ENCODE peak calls at places on chromosomes 5 and 9, in seven cellular contexts. Z is A549, Q is K562, R is body of pancreas, U is heart left ventricle, V is IMR-90, A is HCT116. C is an unnamed sample.
A peak's percentile ranks its signal among the peaks of the same experiment; 100 is the strongest.

GRCh38 chr5:145218019-145218418 is 617.1 kb downstream of the PRELID2 start:
- ATAC-seq in Z (no peak), Q (no peak), R (peak; percentile 38), U (no peak), V (no peak), A (no peak), C (no peak)

GRCh38 chr9:112322701-112323377 is 10.6 kb downstream of the PTBP3 start:
- ATAC-seq in Z (no peak), Q (peak; percentile 4), R (no peak), U (no peak), V (no peak), A (no peak), C (no peak)

GRCh38 chr9:88007291-88007650 is 32.9 kb upstream of the CDK20 start:
- ATAC-seq in Z (no peak), Q (no peak), R (no peak), U (no peak), V (no peak), A (no peak), C (no peak)

GRCh38 chr9:79695531-79696218 is 123.9 kb downstream of the TLE4 start:
- ATAC-seq in Z (no peak), Q (no peak), R (no peak), U (no peak), V (no peak), A (no peak), C (no peak)

GRCh38 chr5:40406426-40407211 is 273.1 kb upstream of the PTGER4 start:
- ATAC-seq in Z (no peak), Q (no peak), R (no peak), U (peak; percentile 40), V (no peak), A (no peak), C (no peak)

GRCh38 chr5:58185397-58186195 is 274.3 kb downstream of the PLK2 start:
- ATAC-seq in Z (no peak), Q (no peak), R (no peak), U (peak; percentile 36), V (no peak), A (no peak), C (no peak)

GRCh38 chr5:114070093-114070722 is 291.7 kb upstream of the KCNN2 start:
- ATAC-seq in Z (no peak), Q (no peak), R (no peak), U (no peak), V (no peak), A (no peak), C (no peak)

GRCh38 chr9:36250079-36250478 is 8.2 kb downstream of the GNE start:
- ATAC-seq in Z (no peak), Q (no peak), R (no peak), U (no peak), V (no peak), A (no peak), C (no peak)

GRCh38 chr9:95910023-95910706 is 34.7 kb downstream of the ERCC6L2 start:
- ATAC-seq in Z (no peak), Q (no peak), R (no peak), U (no peak), V (no peak), A (no peak), C (no peak)

GRCh38 chr5:16784088-16784487 is 152.0 kb downstream of the MYO10 start:
- ATAC-seq in Z (no peak), Q (no peak), R (no peak), U (no peak), V (peak; percentile 55), A (no peak), C (no peak)

GRCh38 chr5:78659714-78660113 is 11.1 kb upstream of the LHFPL2 start:
- ATAC-seq in Z (peak; percentile 35), Q (peak; percentile 80), R (peak; percentile 68), U (no peak), V (peak; percentile 49), A (no peak), C (no peak)

GRCh38 chr5:922745-923472 is 30.2 kb downstream of the TRIP13 start:
- ATAC-seq in Z (peak; percentile 59), Q (no peak), R (no peak), U (peak; percentile 3), V (no peak), A (peak; percentile 32), C (no peak)

GRCh38 chr9:75185585-75186170 is 97.4 kb downstream of the OSTF1 start:
- ATAC-seq in Z (peak; percentile 89), Q (peak; percentile 90), R (peak; percentile 67), U (no peak), V (peak; percentile 49), A (peak; percentile 85), C (no peak)

GRCh38 chr5:62937661-62938558 is 359.3 kb downstream of the LRRC70 start:
- ATAC-seq in Z (no peak), Q (no peak), R (peak; percentile 75), U (peak; percentile 42), V (no peak), A (no peak), C (peak; percentile 31)

GRCh38 chr9:136807281-136808074 is at the start of gene RABL6:
- ATAC-seq in Z (peak; percentile 83), Q (peak; percentile 72), R (peak; percentile 92), U (peak; percentile 89), V (peak; percentile 90), A (peak; percentile 86), C (peak; percentile 94)
- TF ChIP-seq POLR2A in Z (peak; percentile 92), Q (peak; percentile 81), R (peak; percentile 16), U (peak; percentile 73), V (peak; percentile 68), A (peak; percentile 89), C (peak; percentile 58)

GRCh38 chr5:125409101-125409495 is 662.7 kb upstream of the ZNF608 start:
- ATAC-seq in Z (peak; percentile 62), Q (no peak), R (no peak), U (no peak), V (peak; percentile 19), A (no peak), C (no peak)
- H3K4me1 ChIP-seq in Z (peaks cover 37% of the 10 kb centered on the region), Q (no peaks in the 10 kb centered on the region), R (peaks cover 56% of the 10 kb centered on the region), U (peaks cover 22% of the 10 kb centered on the region), V (peaks cover 20% of the 10 kb centered on the region), A (peaks cover 8% of the 10 kb centered on the region), C (peaks cover 61% of the 10 kb centered on the region)

GRCh38 chr5:135399838-135400542 is 959 bp upstream of the MACROH2A1 start:
- ATAC-seq in Z (no peak), Q (no peak), R (no peak), U (no peak), V (no peak), A (no peak), C (no peak)

GRCh38 chr5:135396459-135397055 is 2.5 kb downstream of the MACROH2A1 start:
- ATAC-seq in Z (no peak), Q (no peak), R (no peak), U (no peak), V (no peak), A (no peak), C (no peak)

GRCh38 chr5:135400866-135401265 is 1.8 kb upstream of the MACROH2A1 start:
- ATAC-seq in Z (no peak), Q (no peak), R (no peak), U (no peak), V (no peak), A (no peak), C (no peak)

GRCh38 chr5:135398855-135399837 is at the start of gene MACROH2A1:
- ATAC-seq in Z (peak; percentile 92), Q (peak; percentile 89), R (peak; percentile 95), U (peak; percentile 97), V (peak; percentile 93), A (peak; percentile 84), C (peak; percentile 98)

GRCh38 chr5:135398160-135398854 is 724 bp downstream of the MACROH2A1 start:
- ATAC-seq in Z (peak; percentile 63), Q (peak; percentile 60), R (peak; percentile 39), U (peak; percentile 28), V (peak; percentile 42), A (peak; percentile 55), C (peak; percentile 26)
- TF ChIP-seq POLR2A in Z (no peak), Q (no peak), R (no peak), U (no peak), V (no peak), A (no peak), C (no peak)

DNA sequence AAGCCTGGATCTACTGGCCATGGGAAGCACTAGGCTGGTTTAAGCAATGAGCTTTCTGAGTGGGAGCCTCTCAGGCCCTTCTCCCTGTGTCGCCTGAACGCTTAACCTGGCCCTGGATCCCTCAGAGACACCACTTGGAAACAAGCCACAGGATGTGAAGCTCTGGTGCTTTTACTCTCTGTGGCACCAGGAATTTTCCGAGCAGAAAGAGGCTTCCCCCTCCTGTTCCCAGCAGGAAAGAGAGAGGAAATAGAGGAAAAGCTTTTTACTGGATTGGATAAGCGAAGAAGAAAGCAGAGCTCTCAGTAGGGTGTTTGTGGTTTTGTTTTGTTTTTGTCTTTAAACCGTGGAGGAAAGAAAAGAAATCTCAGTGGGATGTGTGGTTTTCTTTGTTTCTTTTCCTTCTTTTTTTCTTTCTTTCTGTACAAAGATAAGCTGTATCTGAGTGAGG is 34.5 kb downstream of the COL15A1 start:
- ATAC-seq in Z (no peak), Q (no peak), R (no peak), U (no peak), V (no peak), A (no peak), C (no peak)
- H3K4me1 ChIP-seq in Z (peaks cover 4% of the 10 kb centered on the region), Q (peaks cover 17% of the 10 kb centered on the region), R (peaks cover 57% of the 10 kb centered on the region), U (peaks cover 38% of the 10 kb centered on the region), V (peaks cover 14% of the 10 kb centered on the region), A (peaks cover 4% of the 10 kb centered on the region), C (peaks cover 74% of the 10 kb centered on the region)

DNA sequence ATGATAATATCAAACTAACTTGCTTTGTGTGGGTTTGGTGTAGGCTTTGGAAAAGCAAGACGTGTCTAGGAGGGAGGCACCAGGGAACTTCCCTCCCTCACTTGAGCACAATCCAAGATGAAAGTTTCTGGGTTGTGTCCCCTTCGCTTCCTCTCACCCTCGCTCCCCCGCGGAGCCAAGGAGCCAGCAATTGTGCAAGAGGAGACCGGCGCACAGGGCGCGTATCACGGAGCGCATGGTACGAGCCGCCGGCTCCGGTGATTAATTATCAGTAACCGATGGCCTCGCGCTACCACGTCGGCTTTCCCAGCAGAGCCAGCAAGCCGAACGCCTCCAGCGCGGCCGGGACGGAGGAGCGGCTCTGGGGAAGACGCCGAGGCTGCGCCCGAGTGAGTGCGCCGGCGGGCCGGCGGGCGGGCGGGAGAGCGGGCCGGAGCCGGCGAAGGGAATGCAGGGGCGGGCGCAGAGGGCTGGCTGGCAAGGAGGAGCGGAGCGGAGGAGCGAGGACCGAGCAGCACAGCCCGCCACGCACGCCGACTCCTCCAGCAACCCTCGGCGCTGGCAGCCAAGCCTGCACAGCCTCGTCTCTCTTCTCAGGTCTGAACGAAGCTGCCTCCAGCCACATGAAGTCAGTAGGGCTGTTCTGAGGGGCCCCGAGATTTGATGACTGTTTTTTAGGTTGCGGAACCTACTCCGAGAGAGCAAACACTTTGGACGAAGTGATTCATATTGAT is 143.6 kb downstream of the BNC2 start:
- ATAC-seq in Z (peak; percentile 89), Q (no peak), R (peak; percentile 80), U (peak; percentile 92), V (peak; percentile 83), A (no peak), C (peak; percentile 88)
- TF ChIP-seq POLR2A in Z (peak; percentile 35), Q (no peak), R (no peak), U (peak; percentile 34), V (peak; percentile 72), A (no peak), C (peak; percentile 71)

DNA sequence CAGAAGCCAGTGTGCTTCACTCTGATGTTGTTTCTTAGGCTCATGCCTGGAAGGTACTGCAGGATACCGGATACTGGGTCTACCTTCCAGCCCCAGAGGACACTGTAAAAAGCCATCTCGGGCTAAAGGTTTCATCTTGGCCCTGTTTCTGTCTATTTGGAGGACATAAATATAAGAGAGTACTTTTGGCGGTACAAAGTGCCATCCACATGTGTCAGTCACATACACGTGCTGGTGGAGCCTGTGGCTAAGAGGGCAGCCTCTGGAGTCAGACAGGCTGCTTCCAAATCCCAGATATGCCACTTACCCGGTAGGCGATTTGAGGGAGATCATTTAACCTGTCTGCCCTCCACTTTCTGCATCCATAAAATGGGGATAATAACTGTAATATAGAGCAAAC is 160.4 kb downstream of the NR3C1 start:
- ATAC-seq in Z (no peak), Q (no peak), R (no peak), U (no peak), V (no peak), A (no peak), C (no peak)
- H3K4me1 ChIP-seq in Z (peaks cover 72% of the 10 kb centered on the region), Q (peaks cover 14% of the 10 kb centered on the region), R (no peaks in the 10 kb centered on the region), U (peaks cover 10% of the 10 kb centered on the region), V (peaks cover 34% of the 10 kb centered on the region), A (peaks cover 67% of the 10 kb centered on the region), C (peaks cover 5% of the 10 kb centered on the region)

C was measured in gastroesophageal sphincter.